ENCODE peak calls at places on chromosomes 4 and X, in nine cellular contexts. M, B, T, C, D, V, J, U and X are unnamed samples.

GRCh38 chr4:87819281-87819919 is 13.4 kb upstream of the MEPE start:
- DNase-seq in U (no peak), C (no peak), B (no peak), D (no peak), J (no peak), V (no peak), T (no peak), M (no peak), X (no peak)

GRCh38 chrX:13226214-13226613 is 93.6 kb downstream of the ATXN3L start:
- DNase-seq in U (no peak), T (no peak), C (no peak), V (no peak), B (no peak), M (no peak), D (no peak), J (no peak), X (no peak)

GRCh38 chr4:15888515-15888914 is 50.0 kb downstream of the FGFBP1 start:
- DNase-seq in V (no peak), D (no peak), B (no peak), C (no peak), T (no peak), M (no peak), U (no peak), J (no peak), X (no peak)

GRCh38 chrX:21373637-21374162 is 518 bp upstream of the CNKSR2 start:
- DNase-seq in M (peak; percentile 40), V (no peak), B (no peak), T (no peak), C (peak; percentile 25), U (peak; percentile 3), D (no peak), J (no peak), X (peak; percentile 48)

GRCh38 chr4:107951551-107951950 is 20.2 kb downstream of the CYP2U1 start:
- DNase-seq in J (no peak), U (no peak), C (no peak), T (no peak), D (no peak), M (no peak), B (no peak), V (no peak), X (no peak)

GRCh38 chr4:140602714-140603113 is 34.0 kb upstream of the UCP1 start:
- DNase-seq in U (no peak), M (no peak), B (no peak), T (no peak), C (no peak), V (no peak), D (no peak), J (no peak), X (no peak)

GRCh38 chr4:92299152-92299551 is 4.6 kb upstream of the GRID2 start:
- DNase-seq in V (no peak), B (no peak), T (no peak), J (no peak), U (no peak), M (no peak), D (no peak), C (no peak), X (no peak)

GRCh38 chrX:9466711-9467110 is 1.9 kb downstream of the TBL1X start:
- DNase-seq in T (no peak), U (no peak), B (no peak), C (no peak), M (no peak), V (no peak), J (no peak), D (no peak), X (no peak)

GRCh38 chr4:184282251-184282713 is 64.6 kb upstream of the ENPP6 start:
- DNase-seq in B (peak; percentile 65), J (peak; percentile 53), V (no peak), C (peak; percentile 56), T (peak; percentile 37), U (no peak), D (peak; percentile 67), M (no peak), X (peak; percentile 75)

GRCh38 chr4:2574058-2574457 is 37.6 kb downstream of the FAM193A start:
- DNase-seq in V (no peak), U (no peak), D (no peak), T (no peak), M (no peak), J (no peak), C (no peak), B (no peak), X (no peak)

DNA sequence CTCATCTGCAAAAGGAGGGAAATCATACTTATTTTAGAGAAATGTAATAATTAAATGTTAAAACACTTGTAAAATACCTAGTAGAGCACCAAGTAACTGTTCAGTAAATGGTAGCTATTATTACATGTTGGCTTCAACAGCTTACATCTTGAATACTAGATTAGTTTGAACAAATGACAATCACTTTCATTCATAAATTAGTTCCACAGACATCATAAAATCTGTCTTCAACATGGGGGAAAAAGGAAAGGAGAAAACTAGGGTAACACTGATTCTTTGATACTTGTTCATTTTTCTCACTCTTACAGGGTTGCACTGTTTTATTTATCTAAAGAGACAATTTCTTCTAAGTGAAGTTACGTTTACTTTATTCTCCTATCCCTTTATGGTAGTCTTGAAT is 51.7 kb downstream of the CHM start:
- DNase-seq in C (no peak), B (no peak), U (no peak), M (no peak), T (no peak), J (no peak), V (no peak), D (no peak), X (no peak)
- H3K4me1 ChIP-seq in C (no peaks in the 10 kb centered on the region), B (no peaks in the 10 kb centered on the region), U (no peaks in the 10 kb centered on the region), M (peaks cover 22% of the 10 kb centered on the region), T (peaks cover 3% of the 10 kb centered on the region), J (no peaks in the 10 kb centered on the region), V (no peaks in the 10 kb centered on the region), D (peaks cover 4% of the 10 kb centered on the region), X (no peaks in the 10 kb centered on the region)

DNA sequence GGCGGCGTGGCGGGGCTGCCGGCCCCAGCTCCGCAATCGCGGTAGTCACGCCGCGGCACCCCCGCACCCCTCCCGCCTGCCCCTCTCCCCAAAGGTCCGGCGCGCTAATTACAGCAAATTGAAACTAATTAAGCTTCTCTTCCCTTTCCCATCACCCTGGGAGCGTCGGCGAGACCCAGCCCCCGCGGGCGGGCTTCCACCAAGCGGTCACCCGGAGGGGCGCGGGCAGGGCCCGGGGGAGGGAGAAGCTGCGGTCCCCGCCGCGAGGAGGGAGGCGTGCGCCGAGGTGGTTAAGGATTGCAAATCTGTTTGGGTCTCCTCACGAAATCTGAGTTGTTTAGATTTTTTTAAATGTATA is 13.1 kb downstream of the ARX start:
- DNase-seq in M (no peak), B (no peak), C (no peak), D (no peak), J (no peak), U (no peak), T (no peak), V (no peak), X (no peak)
- H3K4me3 ChIP-seq in M (no peak overlapping the region), B (no peak overlapping the region), C (no peak overlapping the region), D (no peak overlapping the region), J (no peak overlapping the region), U (no peak overlapping the region), T (no peak overlapping the region), V (no peak overlapping the region), X (peak overlapping the region; percentile 14)

GRCh38 chr4:76704133-76704881 is 193.6 kb downstream of the SOWAHB start:
- DNase-seq in V (no peak), M (no peak), U (no peak), B (peak; percentile 79), C (no peak), D (no peak), J (no peak), T (no peak), X (peak; percentile 78)

GRCh38 chr4:76709454-76709853 is 188.5 kb downstream of the SOWAHB start:
- DNase-seq in J (no peak), C (no peak), T (no peak), U (no peak), D (no peak), V (no peak), M (no peak), B (no peak), X (no peak)

GRCh38 chr4:76705497-76705896 is 192.4 kb downstream of the SOWAHB start:
- DNase-seq in V (no peak), B (no peak), M (no peak), C (no peak), D (no peak), T (no peak), U (no peak), J (no peak), X (no peak)

GRCh38 chr4:76708986-76709385 is 189.0 kb downstream of the SOWAHB start:
- DNase-seq in M (no peak), J (no peak), B (no peak), D (no peak), U (no peak), V (no peak), T (no peak), C (no peak), X (no peak)

GRCh38 chr4:76706581-76706980 is 191.4 kb downstream of the SOWAHB start:
- DNase-seq in D (peak; percentile 56), T (no peak), C (no peak), V (no peak), B (no peak), M (no peak), J (no peak), U (no peak), X (no peak)
- H3K4me1 ChIP-seq in D (peaks cover 63% of the 10 kb centered on the region), T (no peaks in the 10 kb centered on the region), C (no peaks in the 10 kb centered on the region), V (peaks cover 18% of the 10 kb centered on the region), B (peaks cover 27% of the 10 kb centered on the region), M (peaks cover 35% of the 10 kb centered on the region), J (no peaks in the 10 kb centered on the region), U (no peaks in the 10 kb centered on the region), X (peaks cover 18% of the 10 kb centered on the region)

GRCh38 chr4:40720931-40721330 is 28.8 kb upstream of the NSUN7 start:
- DNase-seq in U (no peak), J (no peak), B (no peak), M (no peak), C (no peak), T (no peak), D (no peak), V (no peak), X (no peak)

GRCh38 chr4:40722576-40723161 is 27.1 kb upstream of the NSUN7 start:
- DNase-seq in T (peak; percentile 16), D (no peak), M (no peak), J (no peak), C (no peak), U (peak; percentile 28), V (no peak), B (peak; percentile 36), X (peak; percentile 66)

GRCh38 chr4:40720351-40720750 is 29.4 kb upstream of the NSUN7 start:
- DNase-seq in U (no peak), C (no peak), M (no peak), D (no peak), V (no peak), J (no peak), T (no peak), B (no peak), X (no peak)

GRCh38 chr4:40721730-40722171 is 28.0 kb upstream of the NSUN7 start:
- DNase-seq in T (no peak), C (no peak), B (no peak), U (no peak), M (no peak), D (no peak), J (no peak), V (no peak), X (no peak)

GRCh38 chr4:40723728-40724127 is 26.0 kb upstream of the NSUN7 start:
- DNase-seq in D (no peak), V (no peak), T (no peak), J (no peak), U (no peak), B (no peak), C (no peak), M (no peak), X (no peak)
- H3K4me3 ChIP-seq in D (no peak overlapping the region), V (no peak overlapping the region), T (no peak overlapping the region), J (no peak overlapping the region), U (no peak overlapping the region), B (no peak overlapping the region), C (no peak overlapping the region), M (no peak overlapping the region), X (no peak overlapping the region)